ENCODE peak calls at places on chromosomes 6 and 20, in ten cellular contexts. One of them, this sample, is unnamed.

GRCh38 chr6:143501851-143502250 is 9.7 kb downstream of the FUCA2 start:
- DNase-seq in cardiac septum: no peak
- DNase-seq in cardiac fibroblast: no peak
- DNase-seq in astrocyte of the hippocampus: peak; percentile 11
- DNase-seq in activated CD4-positive, alpha-beta T cell treated with anti-CD3 and anti-CD28 coated beads for 1 hour: no peak
- DNase-seq in activated T-cell treated with anti-CD3 and anti-CD28 coated beads, Interleukin-2, amount 50 U/mL, for 72 hours: no peak
- DNase-seq in HCT116: no peak
- DNase-seq in ecto neural progenitor cell: no peak
- DNase-seq in transverse colon: no peak
- DNase-seq in central memory CD4-positive, alpha-beta T cell: no peak
- DNase-seq in this sample: no peak

GRCh38 chr20:48599106-48599747 is 228.6 kb downstream of the PREX1 start:
- DNase-seq in cardiac septum: peak; percentile 38
- DNase-seq in cardiac fibroblast: no peak
- DNase-seq in astrocyte of the hippocampus: no peak
- DNase-seq in activated CD4-positive, alpha-beta T cell treated with anti-CD3 and anti-CD28 coated beads for 1 hour: no peak
- DNase-seq in activated T-cell treated with anti-CD3 and anti-CD28 coated beads, Interleukin-2, amount 50 U/mL, for 72 hours: no peak
- DNase-seq in HCT116: no peak
- DNase-seq in ecto neural progenitor cell: no peak
- DNase-seq in transverse colon: no peak
- DNase-seq in central memory CD4-positive, alpha-beta T cell: no peak
- DNase-seq in this sample: no peak

GRCh38 chr20:12893019-12893418 is 115.8 kb upstream of the SPTLC3 start:
- DNase-seq in cardiac septum: no peak
- DNase-seq in cardiac fibroblast: no peak
- DNase-seq in astrocyte of the hippocampus: no peak
- DNase-seq in activated CD4-positive, alpha-beta T cell treated with anti-CD3 and anti-CD28 coated beads for 1 hour: no peak
- DNase-seq in activated T-cell treated with anti-CD3 and anti-CD28 coated beads, Interleukin-2, amount 50 U/mL, for 72 hours: no peak
- DNase-seq in HCT116: no peak
- DNase-seq in ecto neural progenitor cell: no peak
- DNase-seq in transverse colon: no peak
- DNase-seq in central memory CD4-positive, alpha-beta T cell: no peak
- DNase-seq in this sample: no peak

GRCh38 chr20:46605181-46605580 is 46.1 kb downstream of the SLC13A3 start:
- DNase-seq in cardiac septum: no peak
- DNase-seq in cardiac fibroblast: no peak
- DNase-seq in astrocyte of the hippocampus: no peak
- DNase-seq in activated CD4-positive, alpha-beta T cell treated with anti-CD3 and anti-CD28 coated beads for 1 hour: no peak
- DNase-seq in activated T-cell treated with anti-CD3 and anti-CD28 coated beads, Interleukin-2, amount 50 U/mL, for 72 hours: no peak
- DNase-seq in HCT116: no peak
- DNase-seq in ecto neural progenitor cell: peak; percentile 2
- DNase-seq in transverse colon: no peak
- DNase-seq in central memory CD4-positive, alpha-beta T cell: no peak
- DNase-seq in this sample: no peak

GRCh38 chr6:43847741-43848630 is 78.0 kb downstream of the VEGFA start:
- DNase-seq in cardiac septum: no peak
- DNase-seq in cardiac fibroblast: no peak
- DNase-seq in astrocyte of the hippocampus: no peak
- DNase-seq in activated CD4-positive, alpha-beta T cell treated with anti-CD3 and anti-CD28 coated beads for 1 hour: no peak
- DNase-seq in activated T-cell treated with anti-CD3 and anti-CD28 coated beads, Interleukin-2, amount 50 U/mL, for 72 hours: no peak
- DNase-seq in HCT116: no peak
- DNase-seq in ecto neural progenitor cell: no peak
- DNase-seq in transverse colon: no peak
- DNase-seq in central memory CD4-positive, alpha-beta T cell: no peak
- DNase-seq in this sample: no peak

GRCh38 chr6:75207211-75207984 is 1.5 kb upstream of the COL12A1 start:
- DNase-seq in cardiac septum: no peak
- DNase-seq in cardiac fibroblast: peak; percentile 24
- DNase-seq in astrocyte of the hippocampus: peak; percentile 32
- DNase-seq in activated CD4-positive, alpha-beta T cell treated with anti-CD3 and anti-CD28 coated beads for 1 hour: no peak
- DNase-seq in activated T-cell treated with anti-CD3 and anti-CD28 coated beads, Interleukin-2, amount 50 U/mL, for 72 hours: peak; percentile 14
- DNase-seq in HCT116: no peak
- DNase-seq in ecto neural progenitor cell: peak; percentile 61
- DNase-seq in transverse colon: no peak
- DNase-seq in central memory CD4-positive, alpha-beta T cell: no peak
- DNase-seq in this sample: no peak

GRCh38 chr6:26232950-26233607 is 131.9 kb upstream of the BTN3A2 start:
- DNase-seq in cardiac septum: no peak
- DNase-seq in cardiac fibroblast: peak; percentile 75
- DNase-seq in astrocyte of the hippocampus: peak; percentile 27
- DNase-seq in activated CD4-positive, alpha-beta T cell treated with anti-CD3 and anti-CD28 coated beads for 1 hour: peak; percentile 26
- DNase-seq in activated T-cell treated with anti-CD3 and anti-CD28 coated beads, Interleukin-2, amount 50 U/mL, for 72 hours: peak; percentile 51
- DNase-seq in HCT116: no peak
- DNase-seq in ecto neural progenitor cell: peak; percentile 59
- DNase-seq in transverse colon: no peak
- DNase-seq in central memory CD4-positive, alpha-beta T cell: peak; percentile 52
- DNase-seq in this sample: no peak

GRCh38 chr6:73308712-73309533 is 45.2 kb downstream of the DPPA5 start:
- DNase-seq in cardiac septum: no peak
- DNase-seq in cardiac fibroblast: peak; percentile 23
- DNase-seq in astrocyte of the hippocampus: no peak
- DNase-seq in activated CD4-positive, alpha-beta T cell treated with anti-CD3 and anti-CD28 coated beads for 1 hour: no peak
- DNase-seq in activated T-cell treated with anti-CD3 and anti-CD28 coated beads, Interleukin-2, amount 50 U/mL, for 72 hours: no peak
- DNase-seq in HCT116: peak; percentile 21
- DNase-seq in ecto neural progenitor cell: peak; percentile 54
- DNase-seq in transverse colon: no peak
- DNase-seq in central memory CD4-positive, alpha-beta T cell: no peak
- DNase-seq in this sample: peak; percentile 4

GRCh38 chr20:21372016-21372415 is 25.3 kb downstream of the NKX2-4 start:
- DNase-seq in cardiac septum: no peak
- DNase-seq in cardiac fibroblast: no peak
- DNase-seq in astrocyte of the hippocampus: no peak
- DNase-seq in activated CD4-positive, alpha-beta T cell treated with anti-CD3 and anti-CD28 coated beads for 1 hour: no peak
- DNase-seq in activated T-cell treated with anti-CD3 and anti-CD28 coated beads, Interleukin-2, amount 50 U/mL, for 72 hours: no peak
- DNase-seq in HCT116: no peak
- DNase-seq in ecto neural progenitor cell: no peak
- DNase-seq in transverse colon: no peak
- DNase-seq in central memory CD4-positive, alpha-beta T cell: no peak
- DNase-seq in this sample: no peak

GRCh38 chr20:45727044-45727443 is 4.9 kb downstream of the SPINT4 start:
- DNase-seq in cardiac septum: no peak
- DNase-seq in cardiac fibroblast: peak; percentile 5
- DNase-seq in astrocyte of the hippocampus: peak; percentile 13
- DNase-seq in activated CD4-positive, alpha-beta T cell treated with anti-CD3 and anti-CD28 coated beads for 1 hour: no peak
- DNase-seq in activated T-cell treated with anti-CD3 and anti-CD28 coated beads, Interleukin-2, amount 50 U/mL, for 72 hours: no peak
- DNase-seq in HCT116: no peak
- DNase-seq in ecto neural progenitor cell: no peak
- DNase-seq in transverse colon: no peak
- DNase-seq in central memory CD4-positive, alpha-beta T cell: no peak
- DNase-seq in this sample: peak; percentile 14

GRCh38 chr20:219290-220115 is 7.6 kb upstream of the DEFB129 start:
- DNase-seq in cardiac septum: no peak
- DNase-seq in cardiac fibroblast: peak; percentile 28
- DNase-seq in astrocyte of the hippocampus: peak; percentile 20
- DNase-seq in activated CD4-positive, alpha-beta T cell treated with anti-CD3 and anti-CD28 coated beads for 1 hour: no peak
- DNase-seq in activated T-cell treated with anti-CD3 and anti-CD28 coated beads, Interleukin-2, amount 50 U/mL, for 72 hours: no peak
- DNase-seq in HCT116: peak; percentile 27
- DNase-seq in ecto neural progenitor cell: no peak
- DNase-seq in transverse colon: no peak
- DNase-seq in central memory CD4-positive, alpha-beta T cell: no peak
- DNase-seq in this sample: no peak

GRCh38 chr6:39430968-39431523 is 108.5 kb upstream of the KCNK16 start:
- DNase-seq in cardiac septum: peak; percentile 81
- DNase-seq in cardiac fibroblast: no peak
- DNase-seq in astrocyte of the hippocampus: peak; percentile 69
- DNase-seq in activated CD4-positive, alpha-beta T cell treated with anti-CD3 and anti-CD28 coated beads for 1 hour: no peak
- DNase-seq in activated T-cell treated with anti-CD3 and anti-CD28 coated beads, Interleukin-2, amount 50 U/mL, for 72 hours: no peak
- DNase-seq in HCT116: no peak
- DNase-seq in ecto neural progenitor cell: peak; percentile 58
- DNase-seq in transverse colon: peak; percentile 57
- DNase-seq in central memory CD4-positive, alpha-beta T cell: no peak
- DNase-seq in this sample: peak; percentile 26

GRCh38 chr20:50251992-50252491 is 61.4 kb downstream of the CEBPB start:
- DNase-seq in cardiac septum: no peak
- DNase-seq in cardiac fibroblast: peak; percentile 60
- DNase-seq in astrocyte of the hippocampus: peak; percentile 49
- DNase-seq in activated CD4-positive, alpha-beta T cell treated with anti-CD3 and anti-CD28 coated beads for 1 hour: no peak
- DNase-seq in activated T-cell treated with anti-CD3 and anti-CD28 coated beads, Interleukin-2, amount 50 U/mL, for 72 hours: no peak
- DNase-seq in HCT116: no peak
- DNase-seq in ecto neural progenitor cell: no peak
- DNase-seq in transverse colon: no peak
- DNase-seq in central memory CD4-positive, alpha-beta T cell: no peak
- DNase-seq in this sample: no peak

GRCh38 chr6:6587696-6588063 is 840 bp upstream of the LY86 start:
- DNase-seq in cardiac septum: no peak
- DNase-seq in cardiac fibroblast: no peak
- DNase-seq in astrocyte of the hippocampus: no peak
- DNase-seq in activated CD4-positive, alpha-beta T cell treated with anti-CD3 and anti-CD28 coated beads for 1 hour: no peak
- DNase-seq in activated T-cell treated with anti-CD3 and anti-CD28 coated beads, Interleukin-2, amount 50 U/mL, for 72 hours: no peak
- DNase-seq in HCT116: no peak
- DNase-seq in ecto neural progenitor cell: no peak
- DNase-seq in transverse colon: no peak
- DNase-seq in central memory CD4-positive, alpha-beta T cell: no peak
- DNase-seq in this sample: no peak

GRCh38 chr6:133921249-133921859 is 31.7 kb upstream of the TBPL1 start:
- DNase-seq in cardiac septum: no peak
- DNase-seq in cardiac fibroblast: peak; percentile 88
- DNase-seq in astrocyte of the hippocampus: peak; percentile 89
- DNase-seq in activated CD4-positive, alpha-beta T cell treated with anti-CD3 and anti-CD28 coated beads for 1 hour: peak; percentile 41
- DNase-seq in activated T-cell treated with anti-CD3 and anti-CD28 coated beads, Interleukin-2, amount 50 U/mL, for 72 hours: peak; percentile 80
- DNase-seq in HCT116: peak; percentile 68
- DNase-seq in ecto neural progenitor cell: peak; percentile 78
- DNase-seq in transverse colon: peak; percentile 85
- DNase-seq in central memory CD4-positive, alpha-beta T cell: peak; percentile 53
- DNase-seq in this sample: peak; percentile 78

GRCh38 chr20:39829713-39830112 is 859.3 kb downstream of the MAFB start:
- DNase-seq in cardiac septum: no peak
- DNase-seq in cardiac fibroblast: no peak
- DNase-seq in astrocyte of the hippocampus: no peak
- DNase-seq in activated CD4-positive, alpha-beta T cell treated with anti-CD3 and anti-CD28 coated beads for 1 hour: no peak
- DNase-seq in activated T-cell treated with anti-CD3 and anti-CD28 coated beads, Interleukin-2, amount 50 U/mL, for 72 hours: peak; percentile 13
- DNase-seq in HCT116: no peak
- DNase-seq in ecto neural progenitor cell: no peak
- DNase-seq in transverse colon: no peak
- DNase-seq in central memory CD4-positive, alpha-beta T cell: no peak
- DNase-seq in this sample: no peak

GRCh38 chr6:44782198-44782597 is 394.7 kb downstream of the CDC5L start:
- DNase-seq in cardiac septum: no peak
- DNase-seq in cardiac fibroblast: no peak
- DNase-seq in astrocyte of the hippocampus: no peak
- DNase-seq in activated CD4-positive, alpha-beta T cell treated with anti-CD3 and anti-CD28 coated beads for 1 hour: no peak
- DNase-seq in activated T-cell treated with anti-CD3 and anti-CD28 coated beads, Interleukin-2, amount 50 U/mL, for 72 hours: no peak
- DNase-seq in HCT116: no peak
- DNase-seq in ecto neural progenitor cell: no peak
- DNase-seq in transverse colon: no peak
- DNase-seq in central memory CD4-positive, alpha-beta T cell: no peak
- DNase-seq in this sample: no peak

GRCh38 chr20:32909896-32910571 is 51.3 kb downstream of the EFCAB8 start:
- DNase-seq in cardiac septum: peak; percentile 10
- DNase-seq in cardiac fibroblast: no peak
- DNase-seq in astrocyte of the hippocampus: no peak
- DNase-seq in activated CD4-positive, alpha-beta T cell treated with anti-CD3 and anti-CD28 coated beads for 1 hour: no peak
- DNase-seq in activated T-cell treated with anti-CD3 and anti-CD28 coated beads, Interleukin-2, amount 50 U/mL, for 72 hours: no peak
- DNase-seq in HCT116: no peak
- DNase-seq in ecto neural progenitor cell: no peak
- DNase-seq in transverse colon: no peak
- DNase-seq in central memory CD4-positive, alpha-beta T cell: no peak
- DNase-seq in this sample: no peak

This sample was measured in small intestine.